ENCODE peak calls at places on chromosomes 12 and 14, in four cellular contexts. S, Y, C and V are unnamed samples.
A peak's percentile ranks its signal among the peaks of the same experiment; 100 is the strongest.

GRCh38 chr12:111152581-111152980 is 216.3 kb downstream of the PHETA1 start:
- DNase-seq in Y (no peak), C (no peak), S (no peak), V (no peak)

GRCh38 chr12:130696377-130696776 is 19.7 kb downstream of the RIMBP2 start:
- DNase-seq in S (no peak), C (no peak), Y (no peak), V (no peak)

GRCh38 chr12:54431911-54432814 is 13.1 kb upstream of the ITGA5 start:
- DNase-seq in Y (no peak), C (no peak), S (peak; percentile 89), V (no peak)

GRCh38 chr14:105053421-105053820 is 11.8 kb downstream of the GPR132 start:
- DNase-seq in C (no peak), Y (no peak), S (no peak), V (no peak)

GRCh38 chr12:1859643-1860042 is 39.3 kb downstream of the LRTM2 start:
- DNase-seq in C (no peak), Y (no peak), S (no peak), V (no peak)

GRCh38 chr14:103716899-103717411 is 1.3 kb downstream of the ZFYVE21 start:
- DNase-seq in Y (no peak), C (no peak), S (no peak), V (no peak)

GRCh38 chr12:77433799-77434198 is 368.4 kb upstream of the E2F7 start:
- DNase-seq in S (peak; percentile 16), C (no peak), Y (no peak), V (no peak)

GRCh38 chr12:25254271-25254880 is 3.6 kb upstream of the KRAS start:
- DNase-seq in Y (no peak), C (no peak), S (peak; percentile 10), V (no peak)

GRCh38 chr12:57864382-57864781 is 17.9 kb upstream of the CTDSP2 start:
- DNase-seq in S (no peak), C (no peak), Y (no peak), V (no peak)

GRCh38 chr14:42460673-42461072 is 854.0 kb downstream of the LRFN5 start:
- DNase-seq in Y (no peak), C (no peak), S (no peak), V (no peak)

GRCh38 chr14:91946313-91947195 is 940 bp downstream of the FBLN5 start:
- DNase-seq in C (no peak), S (no peak), Y (no peak), V (peak; percentile 35)

GRCh38 chr12:42961395-42961794 is 371.8 kb upstream of the PRICKLE1 start:
- DNase-seq in C (peak; percentile 100), S (peak; percentile 48), Y (no peak), V (no peak)

GRCh38 chr12:10705655-10706054 is 17.5 kb downstream of the YBX3 start:
- DNase-seq in S (no peak), Y (no peak), C (no peak), V (no peak)